ENCODE peak calls at places on chromosomes 2 and 18, in eight cellular contexts. One of them, this sample, is unnamed.

GRCh38 chr2:216776076-216776726 is 80.9 kb upstream of the IGFBP5 start:
- DNase-seq in stimulated activated effector memory CD8-positive, alpha-beta T cell treated with anti-CD3 and anti-CD28 coated beads, Interleukin-12 subunit alpha, Interleukin-12 subunit beta, amount 100 ng/mL, for 72 hours: no peak
- DNase-seq in left cardiac atrium: no peak
- DNase-seq in naive thymus-derived CD8-positive, alpha-beta T cell: no peak
- DNase-seq in activated naive CD8-positive, alpha-beta T cell treated with anti-CD3 and anti-CD28 coated beads, Interleukin-2, amount 50 U/mL, for 24 hours: no peak
- DNase-seq in EH: no peak
- DNase-seq in NCI-H2081 treated with DMSO at 0.1 percent for 48 hours: peak; percentile 91
- DNase-seq in fibroblast of lung: peak; percentile 51
- DNase-seq in this sample: no peak

GRCh38 chr18:10289265-10289664 is 165.2 kb upstream of the APCDD1 start:
- DNase-seq in stimulated activated effector memory CD8-positive, alpha-beta T cell treated with anti-CD3 and anti-CD28 coated beads, Interleukin-12 subunit alpha, Interleukin-12 subunit beta, amount 100 ng/mL, for 72 hours: no peak
- DNase-seq in left cardiac atrium: no peak
- DNase-seq in naive thymus-derived CD8-positive, alpha-beta T cell: no peak
- DNase-seq in activated naive CD8-positive, alpha-beta T cell treated with anti-CD3 and anti-CD28 coated beads, Interleukin-2, amount 50 U/mL, for 24 hours: no peak
- DNase-seq in EH: peak; percentile 35
- DNase-seq in NCI-H2081 treated with DMSO at 0.1 percent for 48 hours: no peak
- DNase-seq in fibroblast of lung: no peak
- DNase-seq in this sample: no peak

GRCh38 chr2:143264851-143265250 is 135.6 kb downstream of the ARHGAP15 start:
- DNase-seq in stimulated activated effector memory CD8-positive, alpha-beta T cell treated with anti-CD3 and anti-CD28 coated beads, Interleukin-12 subunit alpha, Interleukin-12 subunit beta, amount 100 ng/mL, for 72 hours: no peak
- DNase-seq in left cardiac atrium: no peak
- DNase-seq in naive thymus-derived CD8-positive, alpha-beta T cell: no peak
- DNase-seq in activated naive CD8-positive, alpha-beta T cell treated with anti-CD3 and anti-CD28 coated beads, Interleukin-2, amount 50 U/mL, for 24 hours: no peak
- DNase-seq in EH: peak; percentile 81
- DNase-seq in NCI-H2081 treated with DMSO at 0.1 percent for 48 hours: no peak
- DNase-seq in fibroblast of lung: peak; percentile 91
- DNase-seq in this sample: no peak

GRCh38 chr18:51266736-51267135 is 69.3 kb upstream of the MEX3C start:
- DNase-seq in stimulated activated effector memory CD8-positive, alpha-beta T cell treated with anti-CD3 and anti-CD28 coated beads, Interleukin-12 subunit alpha, Interleukin-12 subunit beta, amount 100 ng/mL, for 72 hours: no peak
- DNase-seq in left cardiac atrium: no peak
- DNase-seq in naive thymus-derived CD8-positive, alpha-beta T cell: no peak
- DNase-seq in activated naive CD8-positive, alpha-beta T cell treated with anti-CD3 and anti-CD28 coated beads, Interleukin-2, amount 50 U/mL, for 24 hours: no peak
- DNase-seq in EH: no peak
- DNase-seq in NCI-H2081 treated with DMSO at 0.1 percent for 48 hours: no peak
- DNase-seq in fibroblast of lung: no peak
- DNase-seq in this sample: no peak

GRCh38 chr2:239963646-239964205 is 61.4 kb downstream of the NDUFA10 start:
- DNase-seq in stimulated activated effector memory CD8-positive, alpha-beta T cell treated with anti-CD3 and anti-CD28 coated beads, Interleukin-12 subunit alpha, Interleukin-12 subunit beta, amount 100 ng/mL, for 72 hours: no peak
- DNase-seq in left cardiac atrium: no peak
- DNase-seq in naive thymus-derived CD8-positive, alpha-beta T cell: no peak
- DNase-seq in activated naive CD8-positive, alpha-beta T cell treated with anti-CD3 and anti-CD28 coated beads, Interleukin-2, amount 50 U/mL, for 24 hours: no peak
- DNase-seq in EH: no peak
- DNase-seq in NCI-H2081 treated with DMSO at 0.1 percent for 48 hours: no peak
- DNase-seq in fibroblast of lung: no peak
- DNase-seq in this sample: no peak

GRCh38 chr2:66433945-66434678 is 813 bp upstream of the MEIS1 start:
- DNase-seq in stimulated activated effector memory CD8-positive, alpha-beta T cell treated with anti-CD3 and anti-CD28 coated beads, Interleukin-12 subunit alpha, Interleukin-12 subunit beta, amount 100 ng/mL, for 72 hours: no peak
- DNase-seq in left cardiac atrium: peak; percentile 57
- DNase-seq in naive thymus-derived CD8-positive, alpha-beta T cell: no peak
- DNase-seq in activated naive CD8-positive, alpha-beta T cell treated with anti-CD3 and anti-CD28 coated beads, Interleukin-2, amount 50 U/mL, for 24 hours: no peak
- DNase-seq in EH: peak; percentile 87
- DNase-seq in NCI-H2081 treated with DMSO at 0.1 percent for 48 hours: no peak
- DNase-seq in fibroblast of lung: peak; percentile 76
- DNase-seq in this sample: no peak

GRCh38 chr2:63865159-63865799 is 23.6 kb downstream of the UGP2 start:
- DNase-seq in stimulated activated effector memory CD8-positive, alpha-beta T cell treated with anti-CD3 and anti-CD28 coated beads, Interleukin-12 subunit alpha, Interleukin-12 subunit beta, amount 100 ng/mL, for 72 hours: no peak
- DNase-seq in left cardiac atrium: no peak
- DNase-seq in naive thymus-derived CD8-positive, alpha-beta T cell: no peak
- DNase-seq in activated naive CD8-positive, alpha-beta T cell treated with anti-CD3 and anti-CD28 coated beads, Interleukin-2, amount 50 U/mL, for 24 hours: no peak
- DNase-seq in EH: peak; percentile 54
- DNase-seq in NCI-H2081 treated with DMSO at 0.1 percent for 48 hours: no peak
- DNase-seq in fibroblast of lung: no peak
- DNase-seq in this sample: no peak

GRCh38 chr2:189204322-189204941 is 24.9 kb upstream of the COL5A2 start:
- DNase-seq in stimulated activated effector memory CD8-positive, alpha-beta T cell treated with anti-CD3 and anti-CD28 coated beads, Interleukin-12 subunit alpha, Interleukin-12 subunit beta, amount 100 ng/mL, for 72 hours: no peak
- DNase-seq in left cardiac atrium: no peak
- DNase-seq in naive thymus-derived CD8-positive, alpha-beta T cell: no peak
- DNase-seq in activated naive CD8-positive, alpha-beta T cell treated with anti-CD3 and anti-CD28 coated beads, Interleukin-2, amount 50 U/mL, for 24 hours: no peak
- DNase-seq in EH: peak; percentile 64
- DNase-seq in NCI-H2081 treated with DMSO at 0.1 percent for 48 hours: no peak
- DNase-seq in fibroblast of lung: peak; percentile 82
- DNase-seq in this sample: no peak

GRCh38 chr2:152335851-152336102 is 803 bp downstream of the FMNL2 start:
- DNase-seq in stimulated activated effector memory CD8-positive, alpha-beta T cell treated with anti-CD3 and anti-CD28 coated beads, Interleukin-12 subunit alpha, Interleukin-12 subunit beta, amount 100 ng/mL, for 72 hours: no peak
- DNase-seq in left cardiac atrium: peak; percentile 39
- DNase-seq in naive thymus-derived CD8-positive, alpha-beta T cell: no peak
- DNase-seq in activated naive CD8-positive, alpha-beta T cell treated with anti-CD3 and anti-CD28 coated beads, Interleukin-2, amount 50 U/mL, for 24 hours: no peak
- DNase-seq in EH: no peak
- DNase-seq in NCI-H2081 treated with DMSO at 0.1 percent for 48 hours: no peak
- DNase-seq in fibroblast of lung: no peak
- DNase-seq in this sample: no peak

GRCh38 chr2:128304715-128305554 is 13.7 kb downstream of the HS6ST1 start:
- DNase-seq in stimulated activated effector memory CD8-positive, alpha-beta T cell treated with anti-CD3 and anti-CD28 coated beads, Interleukin-12 subunit alpha, Interleukin-12 subunit beta, amount 100 ng/mL, for 72 hours: no peak
- DNase-seq in left cardiac atrium: peak; percentile 89
- DNase-seq in naive thymus-derived CD8-positive, alpha-beta T cell: no peak
- DNase-seq in activated naive CD8-positive, alpha-beta T cell treated with anti-CD3 and anti-CD28 coated beads, Interleukin-2, amount 50 U/mL, for 24 hours: no peak
- DNase-seq in EH: peak; percentile 97
- DNase-seq in NCI-H2081 treated with DMSO at 0.1 percent for 48 hours: peak; percentile 29
- DNase-seq in fibroblast of lung: peak; percentile 95
- DNase-seq in this sample: no peak

GRCh38 chr2:119259296-119259860 is 35.7 kb downstream of the STEAP3 start:
- DNase-seq in stimulated activated effector memory CD8-positive, alpha-beta T cell treated with anti-CD3 and anti-CD28 coated beads, Interleukin-12 subunit alpha, Interleukin-12 subunit beta, amount 100 ng/mL, for 72 hours: no peak
- DNase-seq in left cardiac atrium: no peak
- DNase-seq in naive thymus-derived CD8-positive, alpha-beta T cell: no peak
- DNase-seq in activated naive CD8-positive, alpha-beta T cell treated with anti-CD3 and anti-CD28 coated beads, Interleukin-2, amount 50 U/mL, for 24 hours: no peak
- DNase-seq in EH: peak; percentile 69
- DNase-seq in NCI-H2081 treated with DMSO at 0.1 percent for 48 hours: no peak
- DNase-seq in fibroblast of lung: no peak
- DNase-seq in this sample: no peak

GRCh38 chr18:22828171-22828570 is 105.0 kb upstream of the RBBP8 start:
- DNase-seq in stimulated activated effector memory CD8-positive, alpha-beta T cell treated with anti-CD3 and anti-CD28 coated beads, Interleukin-12 subunit alpha, Interleukin-12 subunit beta, amount 100 ng/mL, for 72 hours: no peak
- DNase-seq in left cardiac atrium: no peak
- DNase-seq in naive thymus-derived CD8-positive, alpha-beta T cell: no peak
- DNase-seq in activated naive CD8-positive, alpha-beta T cell treated with anti-CD3 and anti-CD28 coated beads, Interleukin-2, amount 50 U/mL, for 24 hours: no peak
- DNase-seq in EH: peak; percentile 31
- DNase-seq in NCI-H2081 treated with DMSO at 0.1 percent for 48 hours: no peak
- DNase-seq in fibroblast of lung: peak; percentile 93
- DNase-seq in this sample: no peak

GRCh38 chr2:240437861-240438809 is 2.7 kb downstream of the GPC1 start:
- DNase-seq in stimulated activated effector memory CD8-positive, alpha-beta T cell treated with anti-CD3 and anti-CD28 coated beads, Interleukin-12 subunit alpha, Interleukin-12 subunit beta, amount 100 ng/mL, for 72 hours: peak; percentile 69
- DNase-seq in left cardiac atrium: peak; percentile 75
- DNase-seq in naive thymus-derived CD8-positive, alpha-beta T cell: peak; percentile 65
- DNase-seq in activated naive CD8-positive, alpha-beta T cell treated with anti-CD3 and anti-CD28 coated beads, Interleukin-2, amount 50 U/mL, for 24 hours: peak; percentile 74
- DNase-seq in EH: peak; percentile 75
- DNase-seq in NCI-H2081 treated with DMSO at 0.1 percent for 48 hours: no peak
- DNase-seq in fibroblast of lung: peak; percentile 41
- DNase-seq in this sample: peak; percentile 75

GRCh38 chr2:37671013-37671815 is at the start of gene CDC42EP3:
- DNase-seq in stimulated activated effector memory CD8-positive, alpha-beta T cell treated with anti-CD3 and anti-CD28 coated beads, Interleukin-12 subunit alpha, Interleukin-12 subunit beta, amount 100 ng/mL, for 72 hours: peak; percentile 59
- DNase-seq in left cardiac atrium: peak; percentile 71
- DNase-seq in naive thymus-derived CD8-positive, alpha-beta T cell: peak; percentile 59
- DNase-seq in activated naive CD8-positive, alpha-beta T cell treated with anti-CD3 and anti-CD28 coated beads, Interleukin-2, amount 50 U/mL, for 24 hours: peak; percentile 77
- DNase-seq in EH: peak; percentile 60
- DNase-seq in NCI-H2081 treated with DMSO at 0.1 percent for 48 hours: no peak
- DNase-seq in fibroblast of lung: peak; percentile 43
- DNase-seq in this sample: peak; percentile 79

GRCh38 chr2:3211256-3211970 is 166.2 kb downstream of the EIPR1 start:
- DNase-seq in stimulated activated effector memory CD8-positive, alpha-beta T cell treated with anti-CD3 and anti-CD28 coated beads, Interleukin-12 subunit alpha, Interleukin-12 subunit beta, amount 100 ng/mL, for 72 hours: no peak
- DNase-seq in left cardiac atrium: no peak
- DNase-seq in naive thymus-derived CD8-positive, alpha-beta T cell: no peak
- DNase-seq in activated naive CD8-positive, alpha-beta T cell treated with anti-CD3 and anti-CD28 coated beads, Interleukin-2, amount 50 U/mL, for 24 hours: no peak
- DNase-seq in EH: no peak
- DNase-seq in NCI-H2081 treated with DMSO at 0.1 percent for 48 hours: no peak
- DNase-seq in fibroblast of lung: no peak
- DNase-seq in this sample: no peak

GRCh38 chr2:235149240-235149641 is 197.4 kb downstream of the SH3BP4 start:
- DNase-seq in stimulated activated effector memory CD8-positive, alpha-beta T cell treated with anti-CD3 and anti-CD28 coated beads, Interleukin-12 subunit alpha, Interleukin-12 subunit beta, amount 100 ng/mL, for 72 hours: no peak
- DNase-seq in left cardiac atrium: no peak
- DNase-seq in naive thymus-derived CD8-positive, alpha-beta T cell: no peak
- DNase-seq in activated naive CD8-positive, alpha-beta T cell treated with anti-CD3 and anti-CD28 coated beads, Interleukin-2, amount 50 U/mL, for 24 hours: no peak
- DNase-seq in EH: no peak
- DNase-seq in NCI-H2081 treated with DMSO at 0.1 percent for 48 hours: no peak
- DNase-seq in fibroblast of lung: peak; percentile 65
- DNase-seq in this sample: no peak

GRCh38 chr2:159960413-159960812 is 102.0 kb downstream of the PLA2R1 start:
- DNase-seq in stimulated activated effector memory CD8-positive, alpha-beta T cell treated with anti-CD3 and anti-CD28 coated beads, Interleukin-12 subunit alpha, Interleukin-12 subunit beta, amount 100 ng/mL, for 72 hours: no peak
- DNase-seq in left cardiac atrium: no peak
- DNase-seq in naive thymus-derived CD8-positive, alpha-beta T cell: no peak
- DNase-seq in activated naive CD8-positive, alpha-beta T cell treated with anti-CD3 and anti-CD28 coated beads, Interleukin-2, amount 50 U/mL, for 24 hours: no peak
- DNase-seq in EH: peak; percentile 84
- DNase-seq in NCI-H2081 treated with DMSO at 0.1 percent for 48 hours: no peak
- DNase-seq in fibroblast of lung: peak; percentile 93
- DNase-seq in this sample: no peak

GRCh38 chr2:53452957-53453748 is 314.5 kb upstream of the CHAC2 start:
- DNase-seq in stimulated activated effector memory CD8-positive, alpha-beta T cell treated with anti-CD3 and anti-CD28 coated beads, Interleukin-12 subunit alpha, Interleukin-12 subunit beta, amount 100 ng/mL, for 72 hours: no peak
- DNase-seq in left cardiac atrium: no peak
- DNase-seq in naive thymus-derived CD8-positive, alpha-beta T cell: no peak
- DNase-seq in activated naive CD8-positive, alpha-beta T cell treated with anti-CD3 and anti-CD28 coated beads, Interleukin-2, amount 50 U/mL, for 24 hours: no peak
- DNase-seq in EH: peak; percentile 15
- DNase-seq in NCI-H2081 treated with DMSO at 0.1 percent for 48 hours: no peak
- DNase-seq in fibroblast of lung: peak; percentile 16
- DNase-seq in this sample: no peak

GRCh38 chr2:139790807-139791206 is 1010.6 kb upstream of the NXPH2 start:
- DNase-seq in stimulated activated effector memory CD8-positive, alpha-beta T cell treated with anti-CD3 and anti-CD28 coated beads, Interleukin-12 subunit alpha, Interleukin-12 subunit beta, amount 100 ng/mL, for 72 hours: no peak
- DNase-seq in left cardiac atrium: no peak
- DNase-seq in naive thymus-derived CD8-positive, alpha-beta T cell: no peak
- DNase-seq in activated naive CD8-positive, alpha-beta T cell treated with anti-CD3 and anti-CD28 coated beads, Interleukin-2, amount 50 U/mL, for 24 hours: no peak
- DNase-seq in EH: no peak
- DNase-seq in NCI-H2081 treated with DMSO at 0.1 percent for 48 hours: no peak
- DNase-seq in fibroblast of lung: peak; percentile 23
- DNase-seq in this sample: no peak

GRCh38 chr2:102235491-102235890 is 48.7 kb downstream of the IL1RL2 start:
- DNase-seq in stimulated activated effector memory CD8-positive, alpha-beta T cell treated with anti-CD3 and anti-CD28 coated beads, Interleukin-12 subunit alpha, Interleukin-12 subunit beta, amount 100 ng/mL, for 72 hours: no peak
- DNase-seq in left cardiac atrium: no peak
- DNase-seq in naive thymus-derived CD8-positive, alpha-beta T cell: no peak
- DNase-seq in activated naive CD8-positive, alpha-beta T cell treated with anti-CD3 and anti-CD28 coated beads, Interleukin-2, amount 50 U/mL, for 24 hours: no peak
- DNase-seq in EH: peak; percentile 44
- DNase-seq in NCI-H2081 treated with DMSO at 0.1 percent for 48 hours: no peak
- DNase-seq in fibroblast of lung: no peak
- DNase-seq in this sample: no peak

GRCh38 chr2:203934006-203934632 is 2.4 kb upstream of the ICOS start:
- DNase-seq in stimulated activated effector memory CD8-positive, alpha-beta T cell treated with anti-CD3 and anti-CD28 coated beads, Interleukin-12 subunit alpha, Interleukin-12 subunit beta, amount 100 ng/mL, for 72 hours: no peak
- DNase-seq in left cardiac atrium: no peak
- DNase-seq in naive thymus-derived CD8-positive, alpha-beta T cell: no peak
- DNase-seq in activated naive CD8-positive, alpha-beta T cell treated with anti-CD3 and anti-CD28 coated beads, Interleukin-2, amount 50 U/mL, for 24 hours: peak; percentile 51
- DNase-seq in EH: peak; percentile 2
- DNase-seq in NCI-H2081 treated with DMSO at 0.1 percent for 48 hours: no peak
- DNase-seq in fibroblast of lung: no peak
- DNase-seq in this sample: peak; percentile 52